ENCODE peak calls at places on chromosomes 12 and 14, in six cellular contexts. A is osteoblast, P is cardiac fibroblast, W is Peyer's patch, K is GM06990, J is body of pancreas. R is an unnamed sample.

GRCh38 chr12:6647083-6647604 is at the start of gene ACRBP:
- DNase-seq in A (peak), P (peak), W (peak), K (peak), J (peak), R (peak)

GRCh38 chr12:25979563-25979962 is 21.1 kb downstream of the RASSF8 start:
- DNase-seq in A (no peak), P (no peak), W (no peak), K (no peak), J (no peak), R (no peak)

GRCh38 chr12:55997535-55997859 is 421 bp downstream of the SUOX start:
- DNase-seq in A (peak), P (no peak), W (no peak), K (no peak), J (peak), R (peak)

GRCh38 chr14:50560929-50561280 is 960 bp downstream of the ATL1 start:
- DNase-seq in A (no peak), P (peak), W (peak), K (peak), J (peak), R (peak)

GRCh38 chr14:95273041-95273978 is 46.4 kb downstream of the CLMN start:
- DNase-seq in A (no peak), P (no peak), W (peak), K (no peak), J (no peak), R (peak)

GRCh38 chr12:41967668-41968649 is 176.7 kb downstream of the GXYLT1 start:
- DNase-seq in A (no peak), P (no peak), W (no peak), K (no peak), J (peak), R (peak)

GRCh38 chr12:11839093-11839641 is 189.7 kb downstream of the ETV6 start:
- DNase-seq in A (peak), P (peak), W (peak), K (no peak), J (peak), R (no peak)

GRCh38 chr12:91355150-91356006 is 172.8 kb upstream of the DCN start:
- DNase-seq in A (peak), P (peak), W (peak), K (no peak), J (peak), R (peak)

GRCh38 chr14:100616854-100617714 is 29.9 kb upstream of the BEGAIN start:
- DNase-seq in A (peak), P (peak), W (peak), K (no peak), J (no peak), R (no peak)

GRCh38 chr14:57089901-57090300 is 178.8 kb downstream of the EXOC5 start:
- DNase-seq in A (no peak), P (no peak), W (no peak), K (no peak), J (no peak), R (no peak)

GRCh38 chr12:53217049-53217929 is 10.2 kb upstream of the ITGB7 start:
- DNase-seq in A (peak), P (peak), W (peak), K (no peak), J (peak), R (no peak)

GRCh38 chr12:124861492-124861891 is 2.2 kb downstream of the SCARB1 start:
- DNase-seq in A (no peak), P (peak), W (no peak), K (peak), J (no peak), R (peak)

GRCh38 chr12:124862768-124863408 is 776 bp downstream of the SCARB1 start:
- DNase-seq in A (no peak), P (peak), W (peak), K (peak), J (peak), R (peak)

GRCh38 chr12:124863409-124864325 is at the start of gene SCARB1:
- DNase-seq in A (peak), P (peak), W (peak), K (peak), J (peak), R (peak)

GRCh38 chr12:124864326-124864752 is 675 bp upstream of the SCARB1 start:
- DNase-seq in A (peak), P (no peak), W (no peak), K (no peak), J (no peak), R (no peak)

DNA sequence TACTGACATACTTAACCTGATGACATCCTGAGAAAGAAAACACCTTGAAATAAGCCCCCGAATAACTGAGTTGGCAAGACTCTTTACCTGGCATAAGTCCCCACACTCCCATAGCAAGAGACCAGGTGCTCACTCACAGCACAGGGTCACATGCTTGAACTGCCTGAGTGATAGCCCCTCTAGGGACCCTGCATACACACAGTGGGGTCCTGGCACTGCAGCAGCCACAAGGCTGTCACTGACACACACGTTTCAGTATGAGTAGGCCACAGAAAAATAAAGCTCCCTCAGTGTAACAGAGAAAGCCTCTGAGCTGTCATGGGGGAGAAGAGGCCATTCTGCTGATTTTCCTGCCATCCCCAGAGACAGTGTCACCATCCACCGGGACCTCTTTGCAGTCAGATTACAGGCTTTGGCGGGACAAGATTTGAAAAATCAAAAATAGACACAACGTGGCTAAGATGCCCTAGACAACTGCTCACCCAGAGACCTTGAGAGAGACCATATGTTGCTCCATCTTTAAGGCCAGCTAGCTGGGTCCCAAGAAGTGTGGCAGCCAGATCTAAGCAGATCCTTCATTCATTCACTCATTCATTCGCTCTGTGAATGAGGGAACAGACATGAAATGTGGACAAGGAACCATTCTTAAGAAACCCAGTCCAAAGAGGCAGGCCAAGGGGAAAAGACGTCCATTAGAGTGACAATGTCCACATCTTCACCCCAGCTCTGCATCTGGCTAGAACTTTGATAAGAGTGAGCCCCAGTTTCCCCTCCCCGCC is 1.6 kb downstream of the SCARB1 start:
- DNase-seq in A (no peak), P (no peak), W (no peak), K (peak), J (no peak), R (no peak)
- H3K4me3 ChIP-seq in A (no peak), P (no peak), W (peak), K (peak), J (no peak), R (no peak)

GRCh38 chr12:66627988-66628317 is 50.9 kb downstream of the GRIP1 start:
- DNase-seq in A (no peak), P (no peak), W (no peak), K (no peak), J (no peak), R (no peak)
- H3K4me3 ChIP-seq in A (no peak), P (no peak), W (no peak), K (no peak), J (no peak), R (no peak)

GRCh38 chr14:22556990-22557623 is 31.9 kb downstream of the DAD1 start:
- DNase-seq in A (peak), P (peak), W (peak), K (peak), J (peak), R (peak)
- H3K4me3 ChIP-seq in A (peak), P (peak), W (peak), K (peak), J (no peak), R (no peak)

DNA sequence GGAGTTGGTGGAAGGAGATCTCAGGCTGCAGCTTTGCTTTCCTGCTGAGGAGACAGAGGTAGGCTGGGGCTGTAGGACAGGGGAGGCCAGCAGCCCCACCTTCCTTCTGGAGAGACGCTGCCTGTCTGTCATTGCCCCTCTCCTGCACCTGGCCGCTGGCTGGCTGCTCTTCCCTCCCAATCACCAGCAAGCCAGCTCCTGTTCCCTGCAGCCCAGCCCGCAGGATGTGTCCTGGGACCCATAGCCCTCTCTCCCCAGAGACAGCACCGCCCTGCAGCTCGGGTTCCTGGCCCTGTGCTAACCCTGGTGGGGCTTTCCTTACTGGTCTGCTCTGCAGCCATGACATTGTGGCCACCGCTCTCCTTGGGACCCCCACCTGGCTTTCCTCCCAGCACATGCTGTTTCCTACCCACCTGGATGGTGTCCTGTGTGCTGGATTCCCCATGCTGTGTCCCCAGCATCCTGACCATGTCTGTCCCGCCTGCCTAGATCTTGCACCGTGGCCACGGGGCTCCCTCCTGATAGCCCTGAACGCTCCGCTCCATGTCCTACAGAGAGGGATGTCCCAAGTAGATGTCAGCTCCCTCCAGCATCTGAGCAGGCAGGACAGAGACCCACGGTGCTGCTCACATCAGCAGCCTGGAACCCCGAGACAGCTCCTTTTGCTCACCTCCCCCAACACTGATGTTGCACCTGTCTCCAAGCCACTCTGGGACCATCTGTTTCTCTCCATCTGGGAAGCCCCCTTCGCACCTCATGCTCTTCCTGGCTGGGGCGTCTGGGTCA is 1.2 kb upstream of the MTA1 start:
- DNase-seq in A (peak), P (no peak), W (no peak), K (no peak), J (no peak), R (no peak)
- H3K4me3 ChIP-seq in A (peak), P (no peak), W (peak), K (no peak), J (no peak), R (no peak)

DNA sequence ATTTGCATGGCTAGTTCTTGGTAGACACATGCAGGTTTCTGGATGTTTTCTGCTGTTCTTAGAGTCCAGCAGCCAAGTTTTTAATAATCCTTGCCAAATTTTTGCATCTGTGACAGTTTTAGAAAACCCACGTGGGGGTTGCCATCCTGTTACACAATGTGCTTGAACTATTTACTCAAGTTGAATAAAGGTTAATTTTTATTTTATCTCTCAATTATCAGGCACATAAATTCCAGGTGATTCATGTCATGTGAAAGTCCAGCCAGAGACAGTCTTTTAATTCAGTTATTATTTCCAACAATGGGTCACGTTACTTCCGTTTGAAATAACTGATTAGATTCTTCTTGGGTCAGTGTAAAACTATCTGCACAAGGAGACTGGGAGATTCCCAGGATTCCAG is 15.7 kb downstream of the MYRFL start:
- DNase-seq in A (no peak), P (peak), W (no peak), K (no peak), J (peak), R (no peak)
- H3K4me3 ChIP-seq in A (no peak), P (no peak), W (no peak), K (no peak), J (no peak), R (no peak)

DNA sequence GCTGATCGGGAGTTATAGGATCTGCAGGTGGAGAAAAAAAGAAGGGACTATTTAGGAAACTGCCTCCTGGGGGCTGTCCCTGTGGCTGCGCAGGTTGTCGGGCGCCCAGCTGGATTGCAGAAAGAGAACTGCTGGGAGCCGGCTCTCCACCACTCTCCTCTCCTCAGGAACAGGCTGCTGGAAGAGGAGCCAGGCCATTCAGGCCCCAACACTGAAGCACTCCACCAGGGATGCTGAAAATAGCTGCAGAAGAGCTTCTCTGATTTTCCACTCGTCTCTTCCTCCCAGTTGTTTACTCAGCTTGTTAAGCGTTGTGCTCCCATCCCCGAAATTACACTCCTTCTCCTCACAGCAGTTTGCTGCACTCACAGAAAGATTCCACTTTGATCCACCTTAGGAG is 347.3 kb downstream of the GLT1D1 start:
- DNase-seq in A (no peak), P (no peak), W (no peak), K (no peak), J (no peak), R (no peak)
- H3K4me3 ChIP-seq in A (no peak), P (no peak), W (no peak), K (no peak), J (no peak), R (no peak)

GRCh38 chr12:111767362-111768158 is 827 bp downstream of the ALDH2 start:
- DNase-seq in A (peak), P (peak), W (peak), K (no peak), J (no peak), R (peak)

GRCh38 chr12:111769599-111769998 is 2.9 kb downstream of the ALDH2 start:
- DNase-seq in A (no peak), P (no peak), W (no peak), K (no peak), J (no peak), R (no peak)

GRCh38 chr12:111764120-111764821 is 2.5 kb upstream of the ALDH2 start:
- DNase-seq in A (no peak), P (no peak), W (no peak), K (peak), J (no peak), R (no peak)

GRCh38 chr12:111766608-111767361 is at the start of gene ALDH2:
- DNase-seq in A (peak), P (peak), W (peak), K (peak), J (peak), R (peak)

GRCh38 chr12:111768159-111768895 is 1.6 kb downstream of the ALDH2 start:
- DNase-seq in A (no peak), P (no peak), W (no peak), K (no peak), J (no peak), R (no peak)
- H3K4me3 ChIP-seq in A (no peak), P (no peak), W (peak), K (no peak), J (no peak), R (peak)

R was measured in hepatocyte.